ENCODE peak calls at places on chromosomes 2 and 18, in seven cellular contexts. O is K562, N is mesendoderm, G is H1, T is SK-N-SH, Y is fibroblast of lung, A is GM12878. V is an unnamed sample.

GRCh38 chr2:43129676-43130547 is 96.5 kb downstream of the ZFP36L2 start:
- DNase-seq in O (no peak), N (no peak), G (no peak), T (peak; percentile 44), Y (peak; percentile 61), A (no peak), V (no peak)

GRCh38 chr2:55843096-55843991 is 80.2 kb downstream of the EFEMP1 start:
- DNase-seq in O (no peak), N (no peak), G (no peak), T (no peak), Y (peak; percentile 96), A (no peak), V (peak; percentile 92)

GRCh38 chr2:159875083-159875482 is 77.1 kb upstream of the CD302 start:
- DNase-seq in O (no peak), N (no peak), G (no peak), T (no peak), Y (no peak), A (no peak), V (no peak)

GRCh38 chr2:233853353-233853752 is 982 bp downstream of the HJURP start:
- DNase-seq in O (no peak), N (no peak), G (no peak), T (no peak), Y (no peak), A (no peak), V (peak; percentile 30)

GRCh38 chr2:226475650-226476049 is 324.0 kb downstream of the IRS1 start:
- DNase-seq in O (no peak), N (peak; percentile 74), G (no peak), T (no peak), Y (peak; percentile 89), A (no peak), V (peak; percentile 63)

GRCh38 chr2:65429799-65430514 is 2.4 kb downstream of the SPRED2 start:
- DNase-seq in O (no peak), N (no peak), G (no peak), T (no peak), Y (no peak), A (no peak), V (peak; percentile 45)

GRCh38 chr2:45380131-45380836 is 230.8 kb downstream of the SRBD1 start:
- DNase-seq in O (no peak), N (no peak), G (no peak), T (no peak), Y (peak; percentile 44), A (no peak), V (peak; percentile 45)

GRCh38 chr2:159298967-159299366 is 12.5 kb upstream of the WDSUB1 start:
- DNase-seq in O (no peak), N (no peak), G (no peak), T (no peak), Y (no peak), A (no peak), V (no peak)

GRCh38 chr2:18829331-18829902 is 240.0 kb upstream of the NT5C1B start:
- DNase-seq in O (no peak), N (peak; percentile 32), G (no peak), T (no peak), Y (peak; percentile 94), A (no peak), V (peak; percentile 35)

GRCh38 chr2:24850944-24851343 is 57.7 kb downstream of the CENPO start:
- DNase-seq in O (no peak), N (no peak), G (no peak), T (no peak), Y (no peak), A (no peak), V (no peak)

GRCh38 chr18:8747440-8747937 is 42.1 kb downstream of the MTCL1 start:
- DNase-seq in O (no peak), N (no peak), G (no peak), T (no peak), Y (peak; percentile 96), A (no peak), V (no peak)

GRCh38 chr18:8744038-8744437 is 38.7 kb downstream of the MTCL1 start:
- DNase-seq in O (no peak), N (no peak), G (no peak), T (no peak), Y (no peak), A (no peak), V (no peak)

GRCh38 chr18:8742382-8743361 is 37.3 kb downstream of the MTCL1 start:
- DNase-seq in O (no peak), N (no peak), G (no peak), T (no peak), Y (no peak), A (no peak), V (no peak)

GRCh38 chr18:8744656-8745055 is 39.3 kb downstream of the MTCL1 start:
- DNase-seq in O (no peak), N (no peak), G (no peak), T (no peak), Y (no peak), A (no peak), V (no peak)

DNA sequence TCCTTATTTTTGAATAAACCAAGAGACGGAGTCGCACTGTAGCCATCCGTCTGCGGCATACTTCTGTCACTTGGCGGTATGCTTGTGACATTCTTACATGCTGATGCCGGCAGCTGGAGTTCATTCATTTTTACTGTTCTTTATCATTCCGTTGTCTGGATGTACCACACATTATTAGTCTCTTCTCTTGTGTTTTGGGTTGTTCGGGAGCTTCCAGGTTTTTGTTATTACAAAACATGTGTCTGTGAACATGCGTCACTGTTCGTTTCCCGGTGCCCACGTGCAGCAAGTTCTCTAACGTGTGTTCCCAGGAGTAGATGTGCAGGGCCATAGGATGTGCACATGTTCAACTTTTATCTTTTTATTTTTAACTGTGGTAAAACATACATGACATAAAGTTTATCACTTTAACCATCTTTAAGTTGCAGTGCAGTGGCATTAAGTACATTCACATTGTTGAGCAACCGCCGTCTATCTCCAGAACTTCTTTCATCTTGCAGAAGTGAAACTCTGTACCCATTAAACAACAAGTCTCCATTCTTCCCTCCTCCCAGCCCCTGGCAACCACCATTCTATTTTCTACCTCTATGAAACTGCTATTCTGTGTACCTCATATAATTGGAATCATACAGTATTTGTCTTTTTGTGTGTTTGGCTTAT is 40.1 kb downstream of the MTCL1 start:
- DNase-seq in O (no peak), N (no peak), G (no peak), T (no peak), Y (no peak), A (no peak), V (no peak)
- H3K9ac ChIP-seq in O (no peak overlapping the region), N (no peak overlapping the region), G (no peak overlapping the region), T (no peak overlapping the region), Y (no peak overlapping the region), A (no peak overlapping the region), V (no peak overlapping the region)

DNA sequence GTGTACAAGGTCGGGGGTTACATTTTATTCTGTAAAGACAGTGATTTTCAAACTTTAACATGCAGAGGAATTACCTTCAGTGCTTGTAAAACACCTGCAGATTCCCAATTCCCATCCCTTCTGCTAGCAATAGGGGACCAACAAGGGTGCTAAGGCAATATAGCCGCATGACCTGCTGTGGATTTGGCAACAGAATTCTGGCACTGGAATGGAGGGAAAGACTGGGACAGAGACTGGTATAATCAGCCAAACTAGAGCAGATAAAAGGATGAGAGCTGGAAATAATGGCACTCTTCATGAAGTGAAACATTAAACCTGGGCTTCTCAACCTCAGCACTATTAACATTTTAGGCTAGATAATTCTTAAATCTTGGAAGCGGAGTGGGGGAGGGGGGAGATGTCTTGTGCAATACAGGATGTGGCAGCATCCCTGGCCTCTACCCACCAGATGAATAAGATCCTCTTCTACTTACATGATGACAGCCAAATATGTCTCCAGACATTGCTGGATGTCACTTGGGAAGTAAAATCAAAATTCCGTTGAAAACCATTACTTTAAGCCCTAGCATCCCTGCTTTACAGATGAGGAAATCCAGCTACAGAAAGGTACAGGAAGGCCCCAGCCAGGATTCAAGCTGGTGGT is 1.8 kb downstream of the EVA1A start:
- DNase-seq in O (no peak), N (no peak), G (no peak), T (no peak), Y (peak; percentile 60), A (no peak), V (no peak)
- H3K27me3 ChIP-seq in O (peaks cover 7% of the 10 kb centered on the region), N (no peaks in the 10 kb centered on the region), G (peaks cover 26% of the 10 kb centered on the region), T (no peaks in the 10 kb centered on the region), Y (no peaks in the 10 kb centered on the region), A (peaks cover 5% of the 10 kb centered on the region), V (no peaks in the 10 kb centered on the region)

DNA sequence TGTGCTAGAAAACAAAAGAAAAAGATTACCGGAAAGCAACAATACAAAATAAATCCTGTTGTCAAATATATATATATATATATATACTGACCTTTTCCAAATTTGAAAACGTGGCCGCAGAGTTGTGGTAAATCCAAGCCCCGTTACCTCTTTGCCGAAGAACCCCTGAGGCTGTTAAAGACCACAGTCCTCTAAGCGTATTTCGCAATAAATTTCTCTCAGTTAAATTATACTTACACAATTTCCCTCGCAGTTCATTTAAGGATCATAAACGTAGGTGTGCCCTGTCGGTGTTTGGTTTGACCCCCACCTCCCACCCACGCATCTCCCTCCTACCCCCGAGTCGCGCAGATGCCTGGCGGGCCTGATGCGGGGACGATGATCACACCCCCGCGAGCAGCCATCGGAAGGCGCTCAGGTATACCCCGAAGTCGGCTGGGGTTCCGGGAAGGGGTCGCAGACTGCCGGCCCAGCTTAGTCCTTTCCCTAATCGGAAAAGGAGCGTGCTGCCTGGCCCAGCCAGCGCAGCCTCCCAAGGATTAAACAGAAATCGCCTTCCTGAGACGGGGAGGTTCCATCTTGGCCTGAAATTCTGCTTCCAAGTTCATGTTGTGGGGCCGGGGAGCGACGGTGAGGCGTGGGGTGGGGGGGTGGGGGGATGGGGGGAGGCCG is 2.9 kb upstream of the MEIS1 start:
- DNase-seq in O (no peak), N (peak; percentile 39), G (no peak), T (no peak), Y (no peak), A (no peak), V (no peak)
- H3K4me2 ChIP-seq in O (no peak overlapping the region), N (no peak overlapping the region), G (peak overlapping the region; percentile 57), T (no peak overlapping the region), Y (no peak overlapping the region), A (no peak overlapping the region), V (peak overlapping the region; percentile 62)

DNA sequence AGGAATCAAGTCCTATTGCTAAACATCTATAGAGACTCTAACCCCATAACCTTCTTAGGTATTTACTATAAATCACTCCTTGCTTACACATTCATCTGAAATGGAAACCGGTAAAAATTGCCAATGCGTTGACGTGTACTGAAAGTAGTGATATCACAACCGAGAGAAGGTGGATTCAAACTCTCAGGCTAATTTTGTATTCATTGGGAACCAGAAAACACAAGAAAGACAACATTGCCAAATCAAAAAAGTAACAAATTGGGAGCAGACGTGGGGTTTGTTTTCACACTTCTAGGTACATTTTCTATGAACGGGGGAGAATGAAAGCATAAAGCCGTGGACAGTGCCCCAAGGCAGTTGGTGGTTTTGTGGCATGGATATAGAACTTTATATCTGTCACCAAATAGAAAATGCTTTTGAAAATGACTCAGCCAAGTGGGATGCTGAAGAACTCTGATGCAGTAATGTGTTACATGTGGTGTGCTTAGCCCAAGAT is 155.2 kb upstream of the RASGRP3 start:
- DNase-seq in O (no peak), N (no peak), G (no peak), T (no peak), Y (peak; percentile 83), A (peak; percentile 2), V (peak; percentile 34)
- H3K9ac ChIP-seq in O (no peak overlapping the region), N (no peak overlapping the region), G (no peak overlapping the region), T (peak overlapping the region; percentile 56), Y (no peak overlapping the region), A (no peak overlapping the region), V (no peak overlapping the region)

DNA sequence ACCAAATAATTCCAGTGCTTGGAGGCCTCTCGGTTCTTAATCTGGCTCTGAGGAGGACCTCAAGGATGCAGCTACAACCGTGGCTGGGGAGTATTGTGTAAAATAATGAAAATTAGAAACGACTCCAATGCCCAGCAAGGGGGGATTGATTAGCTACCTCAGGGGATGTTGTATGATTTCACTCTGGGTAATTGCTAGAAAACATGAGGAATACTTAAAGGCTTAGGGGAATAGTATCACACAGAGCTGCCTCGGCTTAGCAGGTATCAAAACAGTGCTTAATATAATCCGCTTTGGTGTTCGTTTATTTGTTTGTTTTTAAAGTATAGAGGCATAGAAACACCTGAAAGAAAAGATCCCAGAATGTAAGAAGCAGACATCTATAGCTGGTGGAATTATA is 102.5 kb downstream of the INHBB start:
- DNase-seq in O (no peak), N (no peak), G (no peak), T (no peak), Y (no peak), A (no peak), V (no peak)
- H3K27me3 ChIP-seq in O (peaks cover 5% of the 10 kb centered on the region), N (no peaks in the 10 kb centered on the region), G (peaks cover 38% of the 10 kb centered on the region), T (peaks cover 20% of the 10 kb centered on the region), Y (peaks cover 16% of the 10 kb centered on the region), A (peaks cover 4% of the 10 kb centered on the region), V (no peaks in the 10 kb centered on the region)

V was measured in mammary epithelial cell.